ENCODE peak calls at places on chromosomes 1 and 21, in six cellular contexts. N, V, A, Z, Q and T are unnamed samples.

GRCh38 chr1:30706528-30706927 is 16.9 kb downstream of the MATN1 start:
- ATAC-seq in N (peak; percentile 48), V (no peak), A (no peak), Z (no peak), Q (no peak), T (no peak)

GRCh38 chr1:58884706-58885661 is 101.1 kb upstream of the JUN start:
- ATAC-seq in N (peak; percentile 71), V (no peak), A (no peak), Z (no peak), Q (peak; percentile 68), T (no peak)

GRCh38 chr1:116166011-116166571 is 54.9 kb downstream of the MAB21L3 start:
- ATAC-seq in N (no peak), V (no peak), A (no peak), Z (no peak), Q (no peak), T (no peak)

GRCh38 chr1:194055545-194055944 is 869.1 kb upstream of the B3GALT2 start:
- ATAC-seq in N (no peak), V (no peak), A (no peak), Z (peak; percentile 57), Q (no peak), T (no peak)

GRCh38 chr1:7868085-7868780 is 15.4 kb upstream of the UTS2 start:
- ATAC-seq in N (no peak), V (no peak), A (no peak), Z (no peak), Q (no peak), T (no peak)

GRCh38 chr1:199308349-199308846 is 669.6 kb downstream of the PTPRC start:
- ATAC-seq in N (no peak), V (peak; percentile 91), A (no peak), Z (no peak), Q (peak; percentile 68), T (no peak)

GRCh38 chr1:82931051-82931450 is 1067.9 kb downstream of the TTLL7 start:
- ATAC-seq in N (peak; percentile 34), V (no peak), A (no peak), Z (no peak), Q (no peak), T (no peak)

GRCh38 chr1:51697160-51697559 is 80.3 kb downstream of the OSBPL9 start:
- ATAC-seq in N (no peak), V (no peak), A (no peak), Z (no peak), Q (no peak), T (no peak)

GRCh38 chr21:29639366-29640232 is 300.2 kb downstream of the GRIK1 start:
- ATAC-seq in N (no peak), V (no peak), A (no peak), Z (no peak), Q (no peak), T (peak; percentile 65)